ENCODE peak calls at places on chromosome 5, in nine cellular contexts. M, A, Y, N, K, F, U, R and C are unnamed samples.

GRCh38 chr5:72498284-72498683 is 8.9 kb downstream of the ZNF366 start:
- DNase-seq in U (no peak), M (no peak), N (no peak), A (peak; percentile 40), K (no peak), F (no peak), R (no peak), Y (no peak), C (no peak)

GRCh38 chr5:86572825-86573224 is 44.9 kb upstream of the COX7C start:
- DNase-seq in K (no peak), M (no peak), R (no peak), U (no peak), N (no peak), A (no peak), Y (no peak), F (no peak), C (no peak)

GRCh38 chr5:160263326-160263850 is 34.1 kb downstream of the FABP6 start:
- DNase-seq in N (no peak), K (no peak), F (no peak), R (no peak), A (no peak), Y (no peak), U (no peak), M (no peak), C (no peak)

GRCh38 chr5:21802869-21803490 is 1050.2 kb downstream of the CDH12 start:
- DNase-seq in Y (no peak), F (peak; percentile 61), A (peak; percentile 40), K (peak; percentile 26), U (no peak), M (peak; percentile 36), R (no peak), N (no peak), C (no peak)

GRCh38 chr5:33075731-33076130 is 364.6 kb downstream of the NPR3 start:
- DNase-seq in F (no peak), R (no peak), A (no peak), U (no peak), Y (no peak), K (no peak), M (no peak), N (no peak), C (no peak)

GRCh38 chr5:37304888-37305287 is 55.7 kb upstream of the CPLANE1 start:
- DNase-seq in N (no peak), Y (no peak), M (no peak), K (no peak), F (no peak), R (no peak), A (no peak), U (no peak), C (no peak)

GRCh38 chr5:179823937-179824744 is 3.4 kb downstream of the SQSTM1 start:
- DNase-seq in Y (no peak), M (no peak), A (no peak), F (no peak), U (peak; percentile 64), N (peak; percentile 45), R (no peak), K (no peak), C (no peak)

GRCh38 chr5:121189569-121190305 is 661.9 kb upstream of the FTMT start:
- DNase-seq in U (no peak), M (no peak), Y (no peak), N (no peak), F (peak; percentile 66), R (no peak), A (peak; percentile 9), K (no peak), C (no peak)

GRCh38 chr5:167577616-167578015 is 713.8 kb upstream of the WWC1 start:
- DNase-seq in M (no peak), Y (no peak), F (no peak), U (no peak), A (no peak), R (no peak), K (no peak), N (no peak), C (no peak)

GRCh38 chr5:139885172-139885856 is 89.7 kb downstream of the PSD2 start:
- DNase-seq in F (no peak), R (no peak), A (no peak), K (no peak), Y (no peak), N (no peak), U (no peak), M (no peak), C (no peak)

GRCh38 chr5:81269751-81270686 is 31.4 kb upstream of the ZCCHC9 start:
- DNase-seq in N (no peak), F (peak; percentile 21), K (peak; percentile 75), M (no peak), R (no peak), U (no peak), A (no peak), Y (no peak), C (no peak)

GRCh38 chr5:158942217-158942616 is 157.5 kb downstream of the EBF1 start:
- DNase-seq in U (no peak), M (no peak), F (no peak), K (no peak), R (no peak), N (no peak), Y (no peak), A (peak; percentile 18), C (no peak)

GRCh38 chr5:52859619-52860018 is 71.9 kb downstream of the ITGA1 start:
- DNase-seq in K (no peak), N (no peak), A (peak; percentile 26), F (peak; percentile 47), R (no peak), U (no peak), Y (no peak), M (no peak), C (peak; percentile 72)

GRCh38 chr5:43636076-43636475 is 33.1 kb downstream of the NNT start:
- DNase-seq in Y (no peak), A (no peak), K (no peak), N (no peak), U (no peak), F (no peak), M (no peak), R (no peak), C (no peak)

GRCh38 chr5:88663793-88664216 is 219.2 kb downstream of the MEF2C start:
- DNase-seq in U (no peak), K (no peak), N (no peak), F (no peak), M (no peak), R (no peak), A (no peak), Y (no peak), C (no peak)

GRCh38 chr5:159174511-159175168 is 34.7 kb downstream of the RNF145 start:
- DNase-seq in K (no peak), R (no peak), M (no peak), N (no peak), U (no peak), F (no peak), Y (no peak), A (no peak), C (no peak)

GRCh38 chr5:133932441-133933168 is 35.8 kb downstream of the C5orf15 start:
- DNase-seq in M (no peak), N (no peak), U (no peak), Y (no peak), A (no peak), R (no peak), K (peak; percentile 89), F (no peak), C (no peak)

GRCh38 chr5:154755361-154756202 is at the start of gene LARP1:
- DNase-seq in A (no peak), R (peak; percentile 35), F (no peak), K (peak; percentile 58), N (peak; percentile 77), Y (peak; percentile 20), M (no peak), U (peak; percentile 78), C (no peak)

GRCh38 chr5:4837489-4838058 is 302.6 kb upstream of the ADAMTS16 start:
- DNase-seq in U (no peak), N (no peak), R (no peak), A (no peak), M (no peak), Y (no peak), F (no peak), K (no peak), C (no peak)

GRCh38 chr5:121285861-121286527 is 565.7 kb upstream of the FTMT start:
- DNase-seq in U (no peak), Y (no peak), A (no peak), N (no peak), R (no peak), F (no peak), M (no peak), K (no peak), C (no peak)

GRCh38 chr5:5886812-5887486 is 464.5 kb downstream of the ICE1 start:
- DNase-seq in K (peak; percentile 51), A (no peak), U (no peak), F (no peak), M (no peak), Y (no peak), N (peak; percentile 60), R (no peak), C (no peak)
- TF ChIP-seq CTCF in K (peak; percentile 78), A (peak; percentile 71), U (no peak), F (peak; percentile 59), M (peak; percentile 95), Y (no peak), N (peak; percentile 66), R (peak; percentile 24), C (peak; percentile 4)

GRCh38 chr5:148425808-148426207 is 42.0 kb downstream of the FBXO38 start:
- DNase-seq in M (no peak), Y (no peak), U (no peak), R (no peak), A (no peak), N (no peak), K (no peak), F (no peak), C (no peak)
- H3K36me3 ChIP-seq in M (peaks cover 37% of the 10 kb centered on the region), Y (peaks cover 64% of the 10 kb centered on the region), U (peaks cover 70% of the 10 kb centered on the region), R (peaks cover 25% of the 10 kb centered on the region), A (peaks cover 15% of the 10 kb centered on the region), N (peaks cover 14% of the 10 kb centered on the region), K (peaks cover 88% of the 10 kb centered on the region), F (peaks cover 57% of the 10 kb centered on the region), C (peaks cover 12% of the 10 kb centered on the region)

GRCh38 chr5:111142932-111143331 is 50.8 kb downstream of the WDR36 start:
- DNase-seq in U (no peak), R (no peak), N (no peak), Y (no peak), M (no peak), A (no peak), F (no peak), K (no peak), C (no peak)
- TF ChIP-seq CTCF in U (no peak), R (no peak), N (no peak), Y (no peak), M (no peak), A (no peak), F (no peak), K (peak; percentile 49), C (no peak)

GRCh38 chr5:131396882-131397281 is 133.0 kb downstream of the CDC42SE2 start:
- DNase-seq in U (no peak), M (no peak), K (no peak), A (no peak), Y (no peak), N (no peak), F (no peak), R (no peak), C (no peak)
- H3K36me3 ChIP-seq in U (peaks cover 7% of the 10 kb centered on the region), M (peaks cover 19% of the 10 kb centered on the region), K (peaks cover 99% of the 10 kb centered on the region), A (peaks cover under 1% of the 10 kb centered on the region), Y (peaks cover 86% of the 10 kb centered on the region), N (no peaks in the 10 kb centered on the region), F (peaks cover 41% of the 10 kb centered on the region), R (peaks cover 8% of the 10 kb centered on the region), C (peaks cover 6% of the 10 kb centered on the region)